ENCODE peak calls at places on chromosomes 6 and 20, in eight cellular contexts. U is brain microvascular endothelial cell; E is CD8-positive, alpha-beta T cell; I is left lung; D is AG09319; S is heart right ventricle; T is nephron progenitor cell; Z is CD4-positive, alpha-beta T cell. B is an unnamed sample.

GRCh38 chr6:24522090-24522820 is 27.5 kb downstream of the ALDH5A1 start:
- DNase-seq in U (no peak), E (no peak), I (no peak), D (no peak), S (no peak), T (peak; percentile 16), Z (no peak), B (no peak)

GRCh38 chr20:5596401-5597193 is 153.6 kb upstream of the SHLD1 start:
- DNase-seq in U (no peak), E (no peak), I (no peak), D (no peak), S (no peak), T (no peak), Z (no peak), B (no peak)

GRCh38 chr20:19426356-19426755 is 213.9 kb downstream of the SLC24A3 start:
- DNase-seq in U (no peak), E (no peak), I (no peak), D (no peak), S (no peak), T (no peak), Z (no peak), B (no peak)

GRCh38 chr6:44058617-44059358 is 68.5 kb downstream of the MRPL14 start:
- DNase-seq in U (peak; percentile 100), E (no peak), I (peak; percentile 94), D (peak; percentile 98), S (peak; percentile 63), T (no peak), Z (no peak), B (no peak)

GRCh38 chr20:25046736-25047666 is 10.9 kb downstream of the ACSS1 start:
- DNase-seq in U (no peak), E (no peak), I (peak; percentile 29), D (no peak), S (no peak), T (no peak), Z (no peak), B (no peak)

GRCh38 chr6:22249646-22250045 is 47.2 kb downstream of the PRL start:
- DNase-seq in U (no peak), E (no peak), I (no peak), D (no peak), S (no peak), T (no peak), Z (no peak), B (no peak)

GRCh38 chr20:49909499-49910339 is 5.6 kb downstream of the SPATA2 start:
- DNase-seq in U (no peak), E (no peak), I (no peak), D (no peak), S (peak; percentile 29), T (peak; percentile 61), Z (no peak), B (no peak)

GRCh38 chr20:49811825-49812462 is 684 bp upstream of the SLC9A8 start:
- DNase-seq in U (peak; percentile 29), E (no peak), I (no peak), D (no peak), S (no peak), T (no peak), Z (no peak), B (no peak)

GRCh38 chr20:16135630-16136029 is 437.6 kb downstream of the KIF16B start:
- DNase-seq in U (no peak), E (no peak), I (no peak), D (no peak), S (no peak), T (no peak), Z (no peak), B (no peak)

DNA sequence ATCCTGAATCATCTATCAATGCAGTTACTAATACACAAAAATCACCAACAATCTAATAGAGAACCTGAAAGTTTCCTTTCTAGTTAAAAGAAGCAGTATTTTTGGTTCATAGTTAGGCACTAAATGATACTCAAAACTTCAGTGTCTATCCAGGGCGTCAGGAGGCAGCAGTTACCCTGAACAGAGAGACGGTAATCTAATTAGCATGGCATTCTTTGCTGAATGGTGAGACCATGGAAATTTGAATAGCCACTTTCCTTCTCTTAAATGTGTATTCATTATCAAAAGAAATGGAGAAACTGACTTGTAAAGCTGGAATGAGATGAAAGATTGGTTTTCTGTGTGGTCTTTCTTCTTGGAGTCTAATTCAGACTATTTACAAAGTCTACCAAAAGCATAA is 146.6 kb upstream of the BMP5 start:
- DNase-seq in U (no peak), E (no peak), I (no peak), D (no peak), S (no peak), T (no peak), Z (no peak), B (no peak)
- TF ChIP-seq CTCF in U (peak; percentile 61), E (no peak), I (no peak), D (peak; percentile 30), S (no peak), T (no peak), Z (no peak), B (no peak)

DNA sequence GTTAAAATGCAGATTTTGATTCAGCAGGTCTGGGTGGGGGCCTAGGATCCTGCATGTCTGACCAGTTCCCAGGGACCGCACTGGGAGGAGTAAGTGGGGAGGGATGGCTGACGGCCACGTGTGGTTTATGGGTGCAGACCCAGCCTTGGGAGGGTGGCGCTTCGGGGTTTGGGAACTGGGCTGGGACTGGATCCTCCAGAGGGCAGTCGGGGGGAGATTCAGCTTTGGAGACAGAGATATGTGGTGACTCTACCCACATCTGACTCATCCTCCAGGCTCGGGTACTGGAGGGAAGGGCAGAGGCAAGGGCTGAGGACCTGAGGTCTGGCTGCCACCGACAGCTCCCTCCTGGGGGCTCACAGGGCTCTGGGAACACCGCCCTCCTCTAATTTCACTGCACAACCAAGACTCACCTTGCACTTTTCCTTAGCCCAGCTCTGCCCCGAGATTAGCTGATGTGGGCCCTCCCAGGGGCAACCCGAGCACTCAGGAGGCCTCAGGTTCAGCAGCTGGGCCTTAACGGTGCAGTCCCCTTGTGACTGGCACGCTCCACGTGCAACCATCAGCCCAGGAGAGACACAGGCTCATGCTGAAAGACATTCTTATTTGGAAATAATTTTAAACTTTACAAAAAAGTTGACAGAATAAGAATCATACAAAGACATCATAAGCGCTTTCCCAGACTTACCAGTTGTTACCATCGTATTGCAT is 172.8 kb upstream of the PMEPA1 start:
- DNase-seq in U (no peak), E (no peak), I (no peak), D (no peak), S (no peak), T (no peak), Z (no peak), B (no peak)
- TF ChIP-seq CTCF in U (peak; percentile 25), E (no peak), I (no peak), D (no peak), S (no peak), T (no peak), Z (no peak), B (no peak)

GRCh38 chr6:70707893-70708292 is 40.2 kb downstream of the SMAP1 start:
- DNase-seq in U (no peak), E (no peak), I (no peak), D (no peak), S (no peak), T (no peak), Z (no peak), B (no peak)

GRCh38 chr6:70708448-70708847 is 40.8 kb downstream of the SMAP1 start:
- DNase-seq in U (no peak), E (no peak), I (no peak), D (no peak), S (no peak), T (no peak), Z (no peak), B (no peak)

GRCh38 chr6:70705772-70706171 is 38.1 kb downstream of the SMAP1 start:
- DNase-seq in U (no peak), E (no peak), I (no peak), D (no peak), S (no peak), T (no peak), Z (no peak), B (no peak)

GRCh38 chr6:70709826-70710225 is 42.1 kb downstream of the SMAP1 start:
- DNase-seq in U (peak; percentile 48), E (no peak), I (no peak), D (peak; percentile 7), S (no peak), T (no peak), Z (no peak), B (no peak)

GRCh38 chr6:70706491-70707123 is 38.9 kb downstream of the SMAP1 start:
- DNase-seq in U (no peak), E (peak; percentile 20), I (no peak), D (peak; percentile 10), S (no peak), T (no peak), Z (no peak), B (no peak)
- TF ChIP-seq CTCF in U (peak; percentile 27), E (peak; percentile 90), I (peak; percentile 25), D (peak; percentile 40), S (peak; percentile 76), T (peak; percentile 70), Z (peak; percentile 82), B (peak; percentile 72)

DNA sequence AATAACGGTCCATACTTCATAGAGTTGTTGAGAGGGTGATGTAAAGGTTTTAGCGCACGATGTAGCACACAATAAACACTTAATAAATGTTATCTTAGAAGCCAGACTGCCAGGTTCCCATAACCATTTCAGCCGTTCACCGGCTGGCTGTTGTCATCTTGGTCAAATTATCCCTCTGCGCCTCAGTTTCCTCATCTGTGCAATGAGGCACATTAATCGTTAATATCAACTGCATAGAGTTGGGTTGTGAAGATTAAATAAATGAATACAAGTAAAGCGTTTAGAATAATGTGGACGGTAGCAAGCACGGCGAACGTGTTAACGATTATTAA is 432 bp upstream of the PSMF1 start:
- DNase-seq in U (no peak), E (no peak), I (no peak), D (no peak), S (no peak), T (no peak), Z (no peak), B (no peak)
- TF ChIP-seq CTCF in U (no peak), E (no peak), I (no peak), D (no peak), S (no peak), T (no peak), Z (no peak), B (no peak)

DNA sequence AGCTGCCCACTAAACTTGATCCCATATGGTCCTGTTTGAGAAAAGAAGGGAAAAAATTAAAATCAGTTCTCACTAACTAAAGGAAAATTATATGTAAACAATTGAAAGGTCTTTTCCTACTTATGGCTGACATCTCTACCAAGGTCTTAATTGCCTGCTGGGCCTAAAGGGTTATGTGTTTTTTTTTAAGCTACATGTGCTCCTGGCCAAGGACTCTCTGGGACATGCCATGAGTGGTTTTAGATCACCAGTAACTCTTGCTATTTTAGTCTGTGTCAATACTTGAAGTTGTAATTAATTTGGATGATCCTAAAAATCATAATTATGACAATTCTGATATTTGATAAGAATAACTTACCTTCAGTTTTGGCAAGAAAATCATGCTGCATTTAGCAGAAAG is 35.9 kb upstream of the EYA4 start:
- DNase-seq in U (no peak), E (no peak), I (no peak), D (no peak), S (no peak), T (no peak), Z (no peak), B (no peak)
- TF ChIP-seq CTCF in U (no peak), E (no peak), I (no peak), D (no peak), S (no peak), T (no peak), Z (no peak), B (no peak)

DNA sequence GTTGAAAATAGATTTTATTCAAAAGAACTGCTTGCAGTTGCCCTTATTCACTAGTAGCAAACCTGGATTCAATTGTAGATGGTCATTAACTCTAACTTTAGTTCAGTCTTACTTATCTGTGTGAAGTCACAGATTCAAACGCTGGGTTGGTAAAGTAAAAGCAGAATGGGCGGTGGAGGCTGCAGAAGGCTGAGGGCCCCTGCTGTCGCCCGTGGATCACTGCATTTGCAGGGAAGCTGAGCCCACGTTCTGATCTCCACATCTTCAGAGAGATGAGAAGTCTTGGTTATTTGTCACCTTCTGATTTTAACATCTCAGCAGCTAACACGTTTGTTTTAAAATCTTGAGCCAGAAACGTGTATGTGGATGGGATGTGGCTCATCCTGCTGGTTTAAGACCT is 75.1 kb downstream of the SNX9 start:
- DNase-seq in U (no peak), E (peak; percentile 46), I (no peak), D (no peak), S (no peak), T (no peak), Z (peak; percentile 35), B (no peak)
- TF ChIP-seq CTCF in U (peak; percentile 46), E (peak; percentile 45), I (no peak), D (no peak), S (peak; percentile 34), T (no peak), Z (peak; percentile 31), B (peak; percentile 25)

B was measured in progenitor cell of endocrine pancreas.